ENCODE peak calls at places on chromosome 16, in four cellular contexts. K is astrocyte of the spinal cord, A is body of pancreas, S is RWPE2. U is an unnamed sample.

GRCh38 chr16:86072328-86073102 is 173.6 kb downstream of the IRF8 start:
- DNase-seq in K (peak), A (peak), S (peak), U (peak)

GRCh38 chr16:17590711-17591654 is 120.2 kb upstream of the XYLT1 start:
- DNase-seq in K (no peak), A (no peak), S (no peak), U (peak)

GRCh38 chr16:88507231-88507743 is 54.2 kb downstream of the ZFPM1 start:
- DNase-seq in K (no peak), A (no peak), S (no peak), U (no peak)

GRCh38 chr16:84950906-84951305 is 60.4 kb downstream of the ZDHHC7 start:
- DNase-seq in K (no peak), A (no peak), S (no peak), U (no peak)

GRCh38 chr16:4288148-4288921 is 15.5 kb upstream of the TFAP4 start:
- DNase-seq in K (peak), A (peak), S (no peak), U (peak)

GRCh38 chr16:30561212-30561816 is 3.1 kb upstream of the ZNF764 start:
- DNase-seq in K (no peak), A (peak), S (no peak), U (no peak)

GRCh38 chr16:84970447-84971127 is 40.7 kb downstream of the ZDHHC7 start:
- DNase-seq in K (peak), A (peak), S (no peak), U (peak)

GRCh38 chr16:79769320-79770243 is 169.0 kb upstream of the MAF start:
- DNase-seq in K (no peak), A (no peak), S (no peak), U (no peak)

GRCh38 chr16:83403751-83404150 is 404.0 kb upstream of the HSBP1 start:
- DNase-seq in K (peak), A (no peak), S (no peak), U (peak)

GRCh38 chr16:88936008-88936912 is 40.7 kb downstream of the CBFA2T3 start:
- DNase-seq in K (no peak), A (peak), S (no peak), U (no peak)

GRCh38 chr16:13527332-13527731 is 392.6 kb upstream of the ERCC4 start:
- DNase-seq in K (no peak), A (no peak), S (no peak), U (no peak)

GRCh38 chr16:20740007-20740883 is 1.4 kb downstream of the THUMPD1 start:
- DNase-seq in K (peak), A (peak), S (no peak), U (peak)

GRCh38 chr16:85148959-85149358 is 36.7 kb upstream of the CIBAR2 start:
- DNase-seq in K (no peak), A (peak), S (no peak), U (peak)

GRCh38 chr16:24977673-24978065 is 37.5 kb downstream of the ARHGAP17 start:
- DNase-seq in K (peak), A (no peak), S (no peak), U (peak)

GRCh38 chr16:23552171-23552570 is 5.0 kb downstream of the EARS2 start:
- DNase-seq in K (no peak), A (no peak), S (no peak), U (no peak)

GRCh38 chr16:67013238-67013822 is 15.6 kb upstream of the CBFB start:
- DNase-seq in K (no peak), A (no peak), S (no peak), U (no peak)

GRCh38 chr16:67166883-67167168 is 2.3 kb downstream of the HSF4 start:
- DNase-seq in K (no peak), A (no peak), S (no peak), U (no peak)

GRCh38 chr16:10942352-10943297 is at the start of gene DEXI:
- DNase-seq in K (peak), A (peak), S (peak), U (peak)
- TF ChIP-seq CTCF in K (no peak), A (no peak), S (no peak), U (no peak)

DNA sequence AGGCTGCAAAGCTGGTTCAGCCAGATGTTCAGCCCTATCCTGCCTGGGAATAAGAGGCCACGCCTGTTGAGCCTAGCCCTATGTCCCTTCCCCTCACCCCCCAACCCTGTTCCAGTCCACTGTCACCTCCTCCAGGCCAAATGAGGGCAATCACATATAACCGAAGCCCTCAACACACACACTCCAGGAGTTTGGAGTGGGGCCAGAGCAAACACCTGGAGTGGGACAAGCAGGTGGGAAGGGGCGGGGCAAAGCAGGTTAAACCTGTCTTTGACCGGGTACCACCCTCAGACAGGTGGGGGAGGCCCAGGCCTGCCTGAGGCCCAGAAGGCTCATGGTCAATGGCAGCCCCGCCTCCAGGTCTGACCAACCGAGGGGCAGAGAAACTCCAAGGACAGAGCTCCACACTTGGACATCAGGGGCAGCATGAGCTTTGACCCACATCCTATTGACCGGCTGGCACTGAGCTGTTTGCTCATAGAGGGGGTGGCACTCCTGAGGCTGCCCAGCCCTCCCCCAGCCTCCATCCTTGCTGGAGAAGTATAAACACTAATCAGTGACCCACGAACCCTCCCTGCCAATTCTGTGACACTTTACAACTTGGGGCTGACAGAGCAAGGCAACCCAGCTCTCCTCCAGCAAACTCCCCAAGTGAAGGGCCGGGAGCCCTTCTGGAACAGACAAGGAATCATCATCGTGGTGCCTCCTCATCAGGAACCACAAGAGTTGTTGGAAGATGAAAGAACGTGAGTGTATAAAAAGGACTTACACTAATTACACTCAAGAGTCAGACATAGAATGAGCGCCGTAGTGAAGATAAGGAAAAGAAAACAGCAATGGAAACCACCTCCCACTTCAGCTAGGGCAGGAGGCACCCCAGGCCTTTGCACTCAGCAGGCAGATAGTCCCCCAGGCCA is 1.5 kb downstream of the ESRP2 start:
- DNase-seq in K (no peak), A (peak), S (peak), U (no peak)
- H3K4me3 ChIP-seq in K (no peak), A (peak), S (peak), U (no peak)

DNA sequence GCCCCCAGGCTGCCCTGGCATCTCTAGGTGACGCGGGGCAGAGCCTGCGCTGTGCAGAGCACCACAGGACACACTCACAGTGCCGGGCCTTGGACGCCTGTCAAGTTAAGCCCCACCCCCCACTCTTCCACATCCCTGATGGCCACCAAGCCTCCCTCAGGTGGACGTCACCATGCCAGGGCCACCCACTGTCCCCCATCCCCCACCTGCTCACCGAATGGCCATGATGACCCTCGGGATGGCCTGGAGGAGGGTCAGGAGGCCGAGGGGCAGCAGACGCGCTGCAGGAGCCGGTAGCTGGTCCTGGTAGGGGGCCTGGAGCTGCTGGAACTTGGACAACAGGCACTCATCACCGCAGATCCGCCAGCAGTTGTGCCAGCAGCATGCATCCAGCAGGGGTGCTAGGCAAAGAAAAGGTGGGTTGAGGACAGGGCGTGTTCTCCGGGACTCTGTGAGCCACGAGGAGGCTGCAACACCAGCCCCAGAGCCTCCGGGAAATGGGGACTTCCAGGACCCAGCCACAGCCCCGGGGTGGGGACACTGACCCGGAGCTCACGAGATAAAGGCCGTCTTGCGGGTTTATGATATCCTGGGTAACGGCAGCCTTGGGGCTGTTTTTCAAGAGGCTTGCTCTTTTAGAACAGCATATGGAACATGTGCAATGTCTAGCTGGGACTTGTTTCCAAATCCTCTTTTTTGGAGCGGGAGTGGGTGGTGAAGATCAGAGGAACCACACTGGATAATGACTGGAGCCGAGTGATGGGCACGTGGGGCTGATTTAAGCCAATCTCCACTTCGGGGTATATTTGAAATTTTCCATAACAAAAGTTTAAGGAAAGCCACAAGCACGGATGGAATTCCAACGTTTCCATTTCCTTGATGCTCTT is 11.4 kb downstream of the C16orf95 start:
- DNase-seq in K (no peak), A (no peak), S (no peak), U (no peak)
- TF ChIP-seq CTCF in K (peak), A (no peak), S (no peak), U (no peak)

DNA sequence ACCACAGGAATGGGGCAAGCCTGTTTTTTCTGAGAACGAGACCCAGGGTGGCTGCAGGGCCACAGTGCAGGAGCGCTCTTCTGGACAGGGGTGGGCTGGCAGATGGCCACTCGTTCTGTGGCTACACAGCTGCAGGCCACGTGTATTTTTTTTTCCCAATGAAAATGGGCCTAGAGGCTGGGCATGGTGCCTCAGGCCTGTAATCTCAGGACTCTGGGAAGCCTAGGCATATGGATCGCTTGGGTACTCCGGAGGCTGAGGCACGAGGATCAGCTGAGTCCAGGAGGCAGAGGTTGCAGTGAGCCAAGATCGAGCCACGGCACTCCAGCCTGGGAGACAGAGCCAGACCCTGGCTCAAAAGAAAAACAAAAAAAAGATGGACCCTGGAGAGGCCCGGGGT is 6.8 kb downstream of the UNKL start:
- DNase-seq in K (peak), A (peak), S (no peak), U (peak)
- H3K4me3 ChIP-seq in K (peak), A (no peak), S (peak), U (peak)

DNA sequence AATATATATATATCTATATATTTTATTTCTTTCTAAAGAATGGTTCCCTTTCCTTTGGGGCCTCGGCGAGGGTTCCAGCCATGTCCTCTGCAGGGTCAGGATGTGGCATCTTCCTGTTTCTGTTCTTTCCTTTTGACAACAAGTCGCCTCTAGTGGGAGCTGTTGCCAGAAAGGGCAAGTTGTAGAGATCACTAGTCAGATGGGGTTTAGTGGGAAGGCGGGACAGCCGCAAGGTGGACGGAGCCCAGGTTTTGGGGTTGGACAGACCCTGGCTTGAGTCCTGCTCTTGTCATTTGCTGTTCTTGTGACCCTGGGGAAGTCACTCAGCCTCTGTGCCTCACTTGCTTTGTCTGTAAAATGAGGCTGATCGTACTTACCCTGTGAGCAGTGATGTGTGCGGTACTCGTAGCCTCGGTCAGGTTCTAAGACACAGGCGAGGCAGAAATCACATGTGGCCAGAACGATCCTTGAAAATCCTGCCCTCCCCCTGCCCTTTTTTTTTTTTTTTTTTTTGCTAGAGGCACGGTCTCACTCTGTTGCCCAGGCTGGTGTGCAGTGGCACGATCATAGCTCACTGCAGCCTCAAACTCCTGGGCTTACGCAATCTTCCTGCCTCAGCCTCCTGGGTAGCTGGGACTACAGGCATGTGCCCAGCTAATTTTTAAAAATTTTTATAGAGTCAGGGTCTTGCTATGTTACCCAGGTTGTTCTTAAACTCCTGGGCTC is 80.1 kb downstream of the ABCC6 start:
- DNase-seq in K (no peak), A (peak), S (no peak), U (no peak)
- TF ChIP-seq CTCF in K (peak), A (no peak), S (peak), U (peak)

GRCh38 chr16:75010427-75010826 is 11.6 kb downstream of the ZNRF1 start:
- DNase-seq in K (no peak), A (no peak), S (no peak), U (no peak)
- H3K4me3 ChIP-seq in K (no peak), A (no peak), S (no peak), U (no peak)

GRCh38 chr16:1993731-1994131 is 4.0 kb downstream of the SYNGR3 start:
- DNase-seq in K (no peak), A (no peak), S (no peak), U (no peak)

GRCh38 chr16:1992475-1993292 is 2.9 kb downstream of the SYNGR3 start:
- DNase-seq in K (no peak), A (no peak), S (no peak), U (no peak)

GRCh38 chr16:1990336-1991134 is 765 bp downstream of the SYNGR3 start:
- DNase-seq in K (no peak), A (peak), S (no peak), U (no peak)

GRCh38 chr16:1991135-1991551 is 1.4 kb downstream of the SYNGR3 start:
- DNase-seq in K (no peak), A (no peak), S (no peak), U (no peak)

GRCh38 chr16:1991588-1992474 is 2.1 kb downstream of the SYNGR3 start:
- DNase-seq in K (peak), A (peak), S (peak), U (peak)
- TF ChIP-seq CTCF in K (no peak), A (no peak), S (no peak), U (no peak)

U was measured in fibroblast of the aortic adventitia.